ENCODE peak calls at places on chromosomes 1 and 21, in nine cellular contexts. One of them, this sample, is unnamed.

GRCh38 chr21:34569381-34569979 is 45.4 kb downstream of the RCAN1 start:
- DNase-seq in dorsolateral prefrontal cortex: no peak
- DNase-seq in esophagus squamous epithelium: no peak
- DNase-seq in neuronal stem cell: no peak
- DNase-seq in heart right ventricle: no peak
- DNase-seq in left lung: no peak
- DNase-seq in IMR-90: no peak
- DNase-seq in CD8-positive, alpha-beta T cell: no peak
- DNase-seq in sigmoid colon: no peak
- DNase-seq in this sample: no peak

GRCh38 chr1:110057963-110058518 is 12.4 kb downstream of the ALX3 start:
- DNase-seq in dorsolateral prefrontal cortex: no peak
- DNase-seq in esophagus squamous epithelium: no peak
- DNase-seq in neuronal stem cell: no peak
- DNase-seq in heart right ventricle: no peak
- DNase-seq in left lung: no peak
- DNase-seq in IMR-90: no peak
- DNase-seq in CD8-positive, alpha-beta T cell: no peak
- DNase-seq in sigmoid colon: no peak
- DNase-seq in this sample: no peak

GRCh38 chr1:213127074-213127473 is 76.0 kb downstream of the RPS6KC1 start:
- DNase-seq in dorsolateral prefrontal cortex: no peak
- DNase-seq in esophagus squamous epithelium: no peak
- DNase-seq in neuronal stem cell: no peak
- DNase-seq in heart right ventricle: no peak
- DNase-seq in left lung: no peak
- DNase-seq in IMR-90: peak; percentile 8
- DNase-seq in CD8-positive, alpha-beta T cell: no peak
- DNase-seq in sigmoid colon: no peak
- DNase-seq in this sample: no peak

GRCh38 chr1:32180186-32181060 is 948 bp downstream of the TXLNA start:
- DNase-seq in dorsolateral prefrontal cortex: peak; percentile 58
- DNase-seq in esophagus squamous epithelium: no peak
- DNase-seq in neuronal stem cell: peak; percentile 20
- DNase-seq in heart right ventricle: peak; percentile 63
- DNase-seq in left lung: peak; percentile 52
- DNase-seq in IMR-90: peak; percentile 59
- DNase-seq in CD8-positive, alpha-beta T cell: no peak
- DNase-seq in sigmoid colon: peak; percentile 84
- DNase-seq in this sample: peak; percentile 81

GRCh38 chr1:115593365-115594259 is 48.2 kb upstream of the VANGL1 start:
- DNase-seq in dorsolateral prefrontal cortex: no peak
- DNase-seq in esophagus squamous epithelium: no peak
- DNase-seq in neuronal stem cell: no peak
- DNase-seq in heart right ventricle: no peak
- DNase-seq in left lung: no peak
- DNase-seq in IMR-90: no peak
- DNase-seq in CD8-positive, alpha-beta T cell: no peak
- DNase-seq in sigmoid colon: no peak
- DNase-seq in this sample: no peak

GRCh38 chr1:172906778-172907592 is 143.8 kb downstream of the TNFSF18 start:
- DNase-seq in dorsolateral prefrontal cortex: no peak
- DNase-seq in esophagus squamous epithelium: no peak
- DNase-seq in neuronal stem cell: no peak
- DNase-seq in heart right ventricle: no peak
- DNase-seq in left lung: no peak
- DNase-seq in IMR-90: peak; percentile 93
- DNase-seq in CD8-positive, alpha-beta T cell: peak; percentile 30
- DNase-seq in sigmoid colon: no peak
- DNase-seq in this sample: no peak

GRCh38 chr21:33169360-33169759 is 60.4 kb upstream of the IFNAR2 start:
- DNase-seq in dorsolateral prefrontal cortex: no peak
- DNase-seq in esophagus squamous epithelium: no peak
- DNase-seq in neuronal stem cell: no peak
- DNase-seq in heart right ventricle: no peak
- DNase-seq in left lung: no peak
- DNase-seq in IMR-90: no peak
- DNase-seq in CD8-positive, alpha-beta T cell: no peak
- DNase-seq in sigmoid colon: no peak
- DNase-seq in this sample: no peak

GRCh38 chr1:7457811-7458210 is 313.3 kb upstream of the VAMP3 start:
- DNase-seq in dorsolateral prefrontal cortex: no peak
- DNase-seq in esophagus squamous epithelium: no peak
- DNase-seq in neuronal stem cell: no peak
- DNase-seq in heart right ventricle: no peak
- DNase-seq in left lung: no peak
- DNase-seq in IMR-90: no peak
- DNase-seq in CD8-positive, alpha-beta T cell: no peak
- DNase-seq in sigmoid colon: no peak
- DNase-seq in this sample: no peak

GRCh38 chr1:18951416-18951815 is 5.1 kb downstream of the IFFO2 start:
- DNase-seq in dorsolateral prefrontal cortex: no peak
- DNase-seq in esophagus squamous epithelium: no peak
- DNase-seq in neuronal stem cell: no peak
- DNase-seq in heart right ventricle: no peak
- DNase-seq in left lung: no peak
- DNase-seq in IMR-90: no peak
- DNase-seq in CD8-positive, alpha-beta T cell: peak; percentile 38
- DNase-seq in sigmoid colon: no peak
- DNase-seq in this sample: no peak

GRCh38 chr1:204263240-204263848 is 49.6 kb upstream of the GOLT1A start:
- DNase-seq in dorsolateral prefrontal cortex: no peak
- DNase-seq in esophagus squamous epithelium: no peak
- DNase-seq in neuronal stem cell: no peak
- DNase-seq in heart right ventricle: peak; percentile 45
- DNase-seq in left lung: no peak
- DNase-seq in IMR-90: peak; percentile 38
- DNase-seq in CD8-positive, alpha-beta T cell: no peak
- DNase-seq in sigmoid colon: peak; percentile 78
- DNase-seq in this sample: peak; percentile 62

GRCh38 chr1:9128520-9129371 is at the start of gene GPR157:
- DNase-seq in dorsolateral prefrontal cortex: no peak
- DNase-seq in esophagus squamous epithelium: peak; percentile 60
- DNase-seq in neuronal stem cell: peak; percentile 83
- DNase-seq in heart right ventricle: peak; percentile 94
- DNase-seq in left lung: peak; percentile 95
- DNase-seq in IMR-90: peak; percentile 61
- DNase-seq in CD8-positive, alpha-beta T cell: peak; percentile 75
- DNase-seq in sigmoid colon: peak; percentile 94
- DNase-seq in this sample: peak; percentile 92

GRCh38 chr1:2073382-2074230 is 23.4 kb downstream of the PRKCZ start:
- DNase-seq in dorsolateral prefrontal cortex: peak; percentile 90
- DNase-seq in esophagus squamous epithelium: no peak
- DNase-seq in neuronal stem cell: peak; percentile 59
- DNase-seq in heart right ventricle: peak; percentile 7
- DNase-seq in left lung: no peak
- DNase-seq in IMR-90: peak; percentile 58
- DNase-seq in CD8-positive, alpha-beta T cell: no peak
- DNase-seq in sigmoid colon: no peak
- DNase-seq in this sample: no peak

GRCh38 chr1:26785611-26786436 is 1.9 kb upstream of the PIGV start:
- DNase-seq in dorsolateral prefrontal cortex: no peak
- DNase-seq in esophagus squamous epithelium: no peak
- DNase-seq in neuronal stem cell: no peak
- DNase-seq in heart right ventricle: no peak
- DNase-seq in left lung: no peak
- DNase-seq in IMR-90: peak; percentile 48
- DNase-seq in CD8-positive, alpha-beta T cell: no peak
- DNase-seq in sigmoid colon: no peak
- DNase-seq in this sample: no peak

GRCh38 chr1:1023700-1024099 is 3.8 kb downstream of the AGRN start:
- DNase-seq in dorsolateral prefrontal cortex: no peak
- DNase-seq in esophagus squamous epithelium: no peak
- DNase-seq in neuronal stem cell: no peak
- DNase-seq in heart right ventricle: no peak
- DNase-seq in left lung: no peak
- DNase-seq in IMR-90: no peak
- DNase-seq in CD8-positive, alpha-beta T cell: no peak
- DNase-seq in sigmoid colon: no peak
- DNase-seq in this sample: no peak

GRCh38 chr1:3598522-3599285 is 12.6 kb downstream of the MEGF6 start:
- DNase-seq in dorsolateral prefrontal cortex: no peak
- DNase-seq in esophagus squamous epithelium: no peak
- DNase-seq in neuronal stem cell: no peak
- DNase-seq in heart right ventricle: no peak
- DNase-seq in left lung: no peak
- DNase-seq in IMR-90: no peak
- DNase-seq in CD8-positive, alpha-beta T cell: no peak
- DNase-seq in sigmoid colon: no peak
- DNase-seq in this sample: no peak

GRCh38 chr21:14759285-14759684 is 213.2 kb upstream of the SAMSN1 start:
- DNase-seq in dorsolateral prefrontal cortex: no peak
- DNase-seq in esophagus squamous epithelium: no peak
- DNase-seq in neuronal stem cell: no peak
- DNase-seq in heart right ventricle: no peak
- DNase-seq in left lung: no peak
- DNase-seq in IMR-90: no peak
- DNase-seq in CD8-positive, alpha-beta T cell: no peak
- DNase-seq in sigmoid colon: no peak
- DNase-seq in this sample: no peak

GRCh38 chr1:228043281-228043845 is 36.6 kb downstream of the WNT3A start:
- DNase-seq in dorsolateral prefrontal cortex: peak; percentile 8
- DNase-seq in esophagus squamous epithelium: no peak
- DNase-seq in neuronal stem cell: no peak
- DNase-seq in heart right ventricle: no peak
- DNase-seq in left lung: peak; percentile 48
- DNase-seq in IMR-90: peak; percentile 29
- DNase-seq in CD8-positive, alpha-beta T cell: no peak
- DNase-seq in sigmoid colon: no peak
- DNase-seq in this sample: no peak
- H3K27me3 ChIP-seq in dorsolateral prefrontal cortex: peaks cover 17% of the 10 kb centered on the region
- H3K27me3 ChIP-seq in esophagus squamous epithelium: no peaks in the 10 kb centered on the region
- H3K27me3 ChIP-seq in neuronal stem cell: peaks cover 31% of the 10 kb centered on the region
- H3K27me3 ChIP-seq in heart right ventricle: peaks cover 32% of the 10 kb centered on the region
- H3K27me3 ChIP-seq in left lung: no peaks in the 10 kb centered on the region
- H3K27me3 ChIP-seq in IMR-90: peaks cover 36% of the 10 kb centered on the region
- H3K27me3 ChIP-seq in CD8-positive, alpha-beta T cell: no peaks in the 10 kb centered on the region
- H3K27me3 ChIP-seq in sigmoid colon: peaks cover 16% of the 10 kb centered on the region
- H3K27me3 ChIP-seq in this sample: peaks cover 27% of the 10 kb centered on the region

GRCh38 chr1:45206808-45207624 is 611 bp upstream of the ZSWIM5 start:
- DNase-seq in dorsolateral prefrontal cortex: no peak
- DNase-seq in esophagus squamous epithelium: no peak
- DNase-seq in neuronal stem cell: no peak
- DNase-seq in heart right ventricle: no peak
- DNase-seq in left lung: no peak
- DNase-seq in IMR-90: no peak
- DNase-seq in CD8-positive, alpha-beta T cell: no peak
- DNase-seq in sigmoid colon: no peak
- DNase-seq in this sample: no peak
- H3K27me3 ChIP-seq in dorsolateral prefrontal cortex: no peaks in the 10 kb centered on the region
- H3K27me3 ChIP-seq in esophagus squamous epithelium: no peaks in the 10 kb centered on the region
- H3K27me3 ChIP-seq in neuronal stem cell: peaks cover 10% of the 10 kb centered on the region
- H3K27me3 ChIP-seq in heart right ventricle: peaks cover 17% of the 10 kb centered on the region
- H3K27me3 ChIP-seq in left lung: peaks cover 14% of the 10 kb centered on the region
- H3K27me3 ChIP-seq in IMR-90: peaks cover 35% of the 10 kb centered on the region
- H3K27me3 ChIP-seq in CD8-positive, alpha-beta T cell: no peaks in the 10 kb centered on the region
- H3K27me3 ChIP-seq in sigmoid colon: no peaks in the 10 kb centered on the region
- H3K27me3 ChIP-seq in this sample: peaks cover 4% of the 10 kb centered on the region

DNA sequence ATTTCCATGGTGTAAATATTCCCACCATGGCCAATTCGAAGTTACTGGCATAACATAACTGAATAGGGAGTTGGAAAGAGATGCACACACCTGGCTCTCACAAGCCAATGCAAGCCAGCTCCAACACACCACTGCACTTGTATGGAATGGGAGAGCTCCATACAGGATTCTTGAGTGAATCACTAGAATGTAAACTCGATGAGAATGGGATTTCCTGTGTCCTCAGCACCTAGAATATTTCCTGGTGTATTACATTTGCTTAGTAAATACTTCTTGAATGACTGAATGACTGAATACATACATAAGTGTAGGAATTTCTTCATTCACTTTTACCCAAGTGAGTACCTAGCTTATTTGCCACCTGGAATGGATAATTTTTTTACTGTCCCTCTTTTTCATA is 16.2 kb upstream of the PPIE start:
- DNase-seq in dorsolateral prefrontal cortex: no peak
- DNase-seq in esophagus squamous epithelium: no peak
- DNase-seq in neuronal stem cell: no peak
- DNase-seq in heart right ventricle: no peak
- DNase-seq in left lung: no peak
- DNase-seq in IMR-90: peak; percentile 46
- DNase-seq in CD8-positive, alpha-beta T cell: no peak
- DNase-seq in sigmoid colon: no peak
- DNase-seq in this sample: no peak
- H3K27me3 ChIP-seq in dorsolateral prefrontal cortex: no peaks in the 10 kb centered on the region
- H3K27me3 ChIP-seq in esophagus squamous epithelium: peaks cover 3% of the 10 kb centered on the region
- H3K27me3 ChIP-seq in neuronal stem cell: peaks cover 18% of the 10 kb centered on the region
- H3K27me3 ChIP-seq in heart right ventricle: peaks cover 31% of the 10 kb centered on the region
- H3K27me3 ChIP-seq in left lung: peaks cover 14% of the 10 kb centered on the region
- H3K27me3 ChIP-seq in IMR-90: peaks cover 41% of the 10 kb centered on the region
- H3K27me3 ChIP-seq in CD8-positive, alpha-beta T cell: no peaks in the 10 kb centered on the region
- H3K27me3 ChIP-seq in sigmoid colon: peaks cover 4% of the 10 kb centered on the region
- H3K27me3 ChIP-seq in this sample: no peaks in the 10 kb centered on the region

GRCh38 chr1:88648706-88649105 is 35.4 kb upstream of the PKN2 start:
- DNase-seq in dorsolateral prefrontal cortex: no peak
- DNase-seq in esophagus squamous epithelium: no peak
- DNase-seq in neuronal stem cell: peak; percentile 30
- DNase-seq in heart right ventricle: no peak
- DNase-seq in left lung: no peak
- DNase-seq in IMR-90: no peak
- DNase-seq in CD8-positive, alpha-beta T cell: no peak
- DNase-seq in sigmoid colon: no peak
- DNase-seq in this sample: no peak

GRCh38 chr1:88647749-88648415 is 36.2 kb upstream of the PKN2 start:
- DNase-seq in dorsolateral prefrontal cortex: no peak
- DNase-seq in esophagus squamous epithelium: no peak
- DNase-seq in neuronal stem cell: no peak
- DNase-seq in heart right ventricle: no peak
- DNase-seq in left lung: no peak
- DNase-seq in IMR-90: no peak
- DNase-seq in CD8-positive, alpha-beta T cell: no peak
- DNase-seq in sigmoid colon: no peak
- DNase-seq in this sample: no peak

GRCh38 chr1:88650676-88651418 is 33.2 kb upstream of the PKN2 start:
- DNase-seq in dorsolateral prefrontal cortex: no peak
- DNase-seq in esophagus squamous epithelium: no peak
- DNase-seq in neuronal stem cell: no peak
- DNase-seq in heart right ventricle: no peak
- DNase-seq in left lung: no peak
- DNase-seq in IMR-90: peak; percentile 23
- DNase-seq in CD8-positive, alpha-beta T cell: no peak
- DNase-seq in sigmoid colon: no peak
- DNase-seq in this sample: no peak

GRCh38 chr1:88646852-88647645 is 37.0 kb upstream of the PKN2 start:
- DNase-seq in dorsolateral prefrontal cortex: no peak
- DNase-seq in esophagus squamous epithelium: no peak
- DNase-seq in neuronal stem cell: no peak
- DNase-seq in heart right ventricle: no peak
- DNase-seq in left lung: no peak
- DNase-seq in IMR-90: no peak
- DNase-seq in CD8-positive, alpha-beta T cell: no peak
- DNase-seq in sigmoid colon: no peak
- DNase-seq in this sample: no peak

DNA sequence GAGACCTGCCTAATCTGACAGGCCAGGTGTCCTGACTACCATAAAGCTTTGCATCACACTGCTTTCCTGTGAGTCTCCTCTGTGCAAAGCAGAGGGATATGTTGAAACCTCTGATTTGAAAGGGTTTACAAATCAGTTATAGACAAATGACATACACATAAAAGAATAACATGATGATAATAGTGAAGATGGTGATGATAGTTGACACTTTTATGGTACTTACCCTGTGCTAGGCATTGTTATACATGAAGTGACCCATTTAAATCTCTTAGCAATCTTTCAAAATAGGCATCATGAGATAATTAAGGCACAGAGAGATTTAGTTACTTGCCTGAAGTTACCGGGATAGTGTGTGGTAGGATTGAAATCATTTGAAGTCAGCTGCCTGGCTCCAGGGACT is 34.1 kb upstream of the PKN2 start:
- DNase-seq in dorsolateral prefrontal cortex: no peak
- DNase-seq in esophagus squamous epithelium: no peak
- DNase-seq in neuronal stem cell: no peak
- DNase-seq in heart right ventricle: no peak
- DNase-seq in left lung: no peak
- DNase-seq in IMR-90: no peak
- DNase-seq in CD8-positive, alpha-beta T cell: no peak
- DNase-seq in sigmoid colon: no peak
- DNase-seq in this sample: no peak
- H3K27me3 ChIP-seq in dorsolateral prefrontal cortex: no peaks in the 10 kb centered on the region
- H3K27me3 ChIP-seq in esophagus squamous epithelium: no peaks in the 10 kb centered on the region
- H3K27me3 ChIP-seq in neuronal stem cell: no peaks in the 10 kb centered on the region
- H3K27me3 ChIP-seq in heart right ventricle: no peaks in the 10 kb centered on the region
- H3K27me3 ChIP-seq in left lung: no peaks in the 10 kb centered on the region
- H3K27me3 ChIP-seq in IMR-90: no peaks in the 10 kb centered on the region
- H3K27me3 ChIP-seq in CD8-positive, alpha-beta T cell: no peaks in the 10 kb centered on the region
- H3K27me3 ChIP-seq in sigmoid colon: no peaks in the 10 kb centered on the region
- H3K27me3 ChIP-seq in this sample: no peaks in the 10 kb centered on the region